ENCODE peak calls at places on chromosome 19, in seven cellular contexts. One of them, this sample, is unnamed.

GRCh38 chr19:39607561-39607960 is 5.2 kb downstream of the LGALS13 start:
- DNase-seq in NCI-H1105: no peak
- DNase-seq in epithelial cell of esophagus: no peak
- DNase-seq in Caki2: no peak
- DNase-seq in AG08396: no peak
- DNase-seq in NCI-H345: no peak
- DNase-seq in CD4-positive, CD25-positive, alpha-beta regulatory T cell: no peak
- DNase-seq in this sample: no peak

GRCh38 chr19:49588370-49589122 is 2.4 kb upstream of the PRR12 start:
- DNase-seq in Caki2: no peak
- DNase-seq in NCI-H1105: no peak
- DNase-seq in CD4-positive, CD25-positive, alpha-beta regulatory T cell: peak; percentile 49
- DNase-seq in NCI-H345: no peak
- DNase-seq in epithelial cell of esophagus: no peak
- DNase-seq in AG08396: no peak
- DNase-seq in this sample: no peak

GRCh38 chr19:1967087-1967608 is 26.2 kb downstream of the CSNK1G2 start:
- DNase-seq in CD4-positive, CD25-positive, alpha-beta regulatory T cell: peak; percentile 16
- DNase-seq in AG08396: no peak
- DNase-seq in NCI-H345: no peak
- DNase-seq in epithelial cell of esophagus: no peak
- DNase-seq in Caki2: no peak
- DNase-seq in NCI-H1105: no peak
- DNase-seq in this sample: no peak

GRCh38 chr19:33830264-33830663 is 33.6 kb downstream of the KCTD15 start:
- DNase-seq in Caki2: no peak
- DNase-seq in epithelial cell of esophagus: no peak
- DNase-seq in NCI-H1105: no peak
- DNase-seq in AG08396: no peak
- DNase-seq in CD4-positive, CD25-positive, alpha-beta regulatory T cell: no peak
- DNase-seq in NCI-H345: no peak
- DNase-seq in this sample: no peak

GRCh38 chr19:577439-578392 is 5.3 kb downstream of the BSG start:
- DNase-seq in CD4-positive, CD25-positive, alpha-beta regulatory T cell: no peak
- DNase-seq in NCI-H1105: no peak
- DNase-seq in Caki2: no peak
- DNase-seq in epithelial cell of esophagus: no peak
- DNase-seq in AG08396: no peak
- DNase-seq in NCI-H345: no peak
- DNase-seq in this sample: no peak

GRCh38 chr19:16160943-16161560 is 12.3 kb downstream of the CIB3 start:
- DNase-seq in NCI-H1105: no peak
- DNase-seq in Caki2: peak; percentile 69
- DNase-seq in CD4-positive, CD25-positive, alpha-beta regulatory T cell: no peak
- DNase-seq in AG08396: peak; percentile 61
- DNase-seq in epithelial cell of esophagus: peak; percentile 92
- DNase-seq in NCI-H345: no peak
- DNase-seq in this sample: peak; percentile 73

GRCh38 chr19:5083547-5083965 is 114.6 kb downstream of the KDM4B start:
- DNase-seq in NCI-H1105: no peak
- DNase-seq in AG08396: no peak
- DNase-seq in Caki2: no peak
- DNase-seq in NCI-H345: no peak
- DNase-seq in CD4-positive, CD25-positive, alpha-beta regulatory T cell: no peak
- DNase-seq in epithelial cell of esophagus: no peak
- DNase-seq in this sample: no peak

GRCh38 chr19:54928299-54928698 is 19.0 kb downstream of the NLRP7 start:
- DNase-seq in NCI-H1105: no peak
- DNase-seq in CD4-positive, CD25-positive, alpha-beta regulatory T cell: no peak
- DNase-seq in NCI-H345: no peak
- DNase-seq in Caki2: peak; percentile 42
- DNase-seq in AG08396: no peak
- DNase-seq in epithelial cell of esophagus: no peak
- DNase-seq in this sample: no peak

GRCh38 chr19:6221220-6221877 is 58.4 kb downstream of the MLLT1 start:
- DNase-seq in AG08396: no peak
- DNase-seq in Caki2: no peak
- DNase-seq in NCI-H345: no peak
- DNase-seq in CD4-positive, CD25-positive, alpha-beta regulatory T cell: no peak
- DNase-seq in epithelial cell of esophagus: no peak
- DNase-seq in NCI-H1105: no peak
- DNase-seq in this sample: no peak

GRCh38 chr19:49489601-49490167 is 2.3 kb downstream of the RPL13A start:
- DNase-seq in NCI-H1105: no peak
- DNase-seq in CD4-positive, CD25-positive, alpha-beta regulatory T cell: no peak
- DNase-seq in epithelial cell of esophagus: no peak
- DNase-seq in NCI-H345: no peak
- DNase-seq in AG08396: no peak
- DNase-seq in Caki2: no peak
- DNase-seq in this sample: no peak

GRCh38 chr19:7926021-7926726 is at the start of gene CTXN1:
- DNase-seq in CD4-positive, CD25-positive, alpha-beta regulatory T cell: peak; percentile 73
- DNase-seq in NCI-H345: peak; percentile 73
- DNase-seq in AG08396: peak; percentile 90
- DNase-seq in epithelial cell of esophagus: peak; percentile 62
- DNase-seq in Caki2: no peak
- DNase-seq in NCI-H1105: peak; percentile 43
- DNase-seq in this sample: peak; percentile 67

GRCh38 chr19:38262585-38263268 is 1.6 kb upstream of the SPINT2 start:
- DNase-seq in epithelial cell of esophagus: no peak
- DNase-seq in AG08396: no peak
- DNase-seq in CD4-positive, CD25-positive, alpha-beta regulatory T cell: no peak
- DNase-seq in Caki2: peak; percentile 39
- DNase-seq in NCI-H1105: no peak
- DNase-seq in NCI-H345: no peak
- DNase-seq in this sample: no peak

GRCh38 chr19:35642312-35642711 is 767 bp downstream of the ETV2 start:
- DNase-seq in CD4-positive, CD25-positive, alpha-beta regulatory T cell: no peak
- DNase-seq in NCI-H345: no peak
- DNase-seq in NCI-H1105: no peak
- DNase-seq in AG08396: no peak
- DNase-seq in Caki2: no peak
- DNase-seq in epithelial cell of esophagus: no peak
- DNase-seq in this sample: no peak

GRCh38 chr19:51131780-51132680 is 7.3 kb downstream of the SIGLEC9 start:
- DNase-seq in AG08396: peak; percentile 51
- DNase-seq in Caki2: no peak
- DNase-seq in NCI-H345: no peak
- DNase-seq in NCI-H1105: no peak
- DNase-seq in epithelial cell of esophagus: no peak
- DNase-seq in CD4-positive, CD25-positive, alpha-beta regulatory T cell: peak; percentile 29
- DNase-seq in this sample: peak; percentile 9

GRCh38 chr19:50387868-50388245 is 3.7 kb downstream of the POLD1 start:
- DNase-seq in epithelial cell of esophagus: no peak
- DNase-seq in NCI-H1105: no peak
- DNase-seq in CD4-positive, CD25-positive, alpha-beta regulatory T cell: no peak
- DNase-seq in NCI-H345: no peak
- DNase-seq in AG08396: no peak
- DNase-seq in Caki2: no peak
- DNase-seq in this sample: no peak

GRCh38 chr19:48560095-48560530 is 8.1 kb downstream of the SULT2B1 start:
- DNase-seq in AG08396: no peak
- DNase-seq in NCI-H345: no peak
- DNase-seq in CD4-positive, CD25-positive, alpha-beta regulatory T cell: no peak
- DNase-seq in epithelial cell of esophagus: no peak
- DNase-seq in NCI-H1105: no peak
- DNase-seq in Caki2: no peak
- DNase-seq in this sample: peak; percentile 29

GRCh38 chr19:46303702-46304397 is 7.0 kb downstream of the HIF3A start:
- DNase-seq in NCI-H1105: no peak
- DNase-seq in epithelial cell of esophagus: peak; percentile 68
- DNase-seq in CD4-positive, CD25-positive, alpha-beta regulatory T cell: no peak
- DNase-seq in NCI-H345: no peak
- DNase-seq in Caki2: peak; percentile 63
- DNase-seq in AG08396: no peak
- DNase-seq in this sample: no peak

GRCh38 chr19:4913996-4914735 is 4.9 kb downstream of the UHRF1 start:
- DNase-seq in Caki2: no peak
- DNase-seq in AG08396: no peak
- DNase-seq in NCI-H1105: no peak
- DNase-seq in NCI-H345: no peak
- DNase-seq in CD4-positive, CD25-positive, alpha-beta regulatory T cell: no peak
- DNase-seq in epithelial cell of esophagus: peak; percentile 18
- DNase-seq in this sample: peak; percentile 31

This sample was measured in EH.